ENCODE peak calls at places on chromosomes 12 and 14, in seven cellular contexts. Z is right lobe of liver, Y is sigmoid colon, L is hepatocyte, Q is ovary, I is psoas muscle, S is tibial artery. T is an unnamed sample.
A peak's percentile ranks its signal among the peaks of the same experiment; 100 is the strongest.

GRCh38 chr12:50723870-50724269 is 40.0 kb upstream of the ATF1 start:
- DNase-seq in L (no peak), Z (no peak), I (no peak), S (no peak), Q (no peak), Y (no peak), T (no peak)

GRCh38 chr12:42291680-42292079 is 34.2 kb downstream of the ZCRB1 start:
- DNase-seq in Y (no peak), I (no peak), Q (no peak), L (no peak), S (no peak), Z (no peak), T (no peak)

GRCh38 chr12:121278450-121279375 is 17.8 kb downstream of the CAMKK2 start:
- DNase-seq in Q (no peak), I (peak; percentile 55), Y (no peak), Z (no peak), S (no peak), L (no peak), T (no peak)

GRCh38 chr14:91232052-91232451 is 12.5 kb downstream of the GPR68 start:
- DNase-seq in I (no peak), Q (no peak), Y (no peak), S (no peak), L (no peak), Z (no peak), T (no peak)

GRCh38 chr12:19201653-19202052 is 72.1 kb downstream of the PLEKHA5 start:
- DNase-seq in L (no peak), Y (no peak), Q (no peak), Z (no peak), I (no peak), S (no peak), T (no peak)

GRCh38 chr12:11888029-11888428 is 182.7 kb upstream of the BCL2L14 start:
- DNase-seq in Q (no peak), L (no peak), Y (no peak), Z (no peak), I (no peak), S (no peak), T (no peak)

GRCh38 chr12:26422839-26423398 is 227.5 kb downstream of the SSPN start:
- DNase-seq in Y (no peak), Q (no peak), I (no peak), Z (no peak), S (no peak), L (no peak), T (no peak)

GRCh38 chr12:122917508-122918227 is 21.7 kb upstream of the VPS37B start:
- DNase-seq in Y (peak; percentile 66), L (peak; percentile 84), I (no peak), Q (no peak), Z (peak; percentile 93), S (peak; percentile 72), T (peak; percentile 82)

GRCh38 chr14:101717663-101718490 is 43.6 kb upstream of the PPP2R5C start:
- DNase-seq in I (no peak), Z (peak; percentile 35), Y (no peak), Q (no peak), S (no peak), L (no peak), T (no peak)

GRCh38 chr12:120239776-120240494 is 25.6 kb downstream of the PXN start:
- DNase-seq in I (no peak), S (no peak), Y (no peak), Z (no peak), L (no peak), Q (no peak), T (no peak)
- H3K4me1 ChIP-seq in I (peaks cover 93% of the 10 kb centered on the region), S (peaks cover 67% of the 10 kb centered on the region), Y (peaks cover 94% of the 10 kb centered on the region), Z (peaks cover 26% of the 10 kb centered on the region), L (peaks cover 55% of the 10 kb centered on the region), Q (peaks cover 5% of the 10 kb centered on the region), T (peaks cover 76% of the 10 kb centered on the region)

GRCh38 chr12:72270246-72270645 is 1.9 kb upstream of the TRHDE start:
- DNase-seq in Y (no peak), S (no peak), I (no peak), L (no peak), Q (no peak), Z (no peak), T (no peak)

GRCh38 chr12:72272731-72273498 is 745 bp downstream of the TRHDE start:
- DNase-seq in L (peak; percentile 56), S (peak; percentile 60), Z (peak; percentile 51), Y (no peak), I (peak; percentile 60), Q (peak; percentile 41), T (peak; percentile 71)

GRCh38 chr12:72271741-72272661 is at the start of gene TRHDE:
- DNase-seq in Y (peak; percentile 64), Q (peak; percentile 59), Z (peak; percentile 53), L (peak; percentile 71), S (peak; percentile 70), I (peak; percentile 76), T (peak; percentile 79)

GRCh38 chr12:72269491-72269890 is 2.7 kb upstream of the TRHDE start:
- DNase-seq in Z (no peak), I (no peak), Y (no peak), Q (no peak), S (no peak), L (no peak), T (no peak)

DNA sequence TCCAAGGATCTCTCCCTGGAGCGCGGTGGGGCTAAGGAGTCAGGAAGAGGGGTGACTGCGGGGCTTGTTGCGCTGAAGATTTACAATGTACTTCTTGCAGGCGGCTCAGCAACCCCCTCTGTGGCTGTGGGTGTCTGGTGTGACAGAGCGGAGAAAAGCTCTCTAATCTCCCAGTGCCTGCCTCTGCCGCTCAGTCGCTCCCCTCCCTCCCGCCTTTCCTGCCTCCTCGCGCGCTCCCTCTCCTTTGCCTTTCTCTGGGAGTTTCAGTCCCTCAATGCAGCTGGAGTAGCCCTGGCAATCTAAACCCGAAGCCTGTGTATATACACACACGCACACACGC is 799 bp upstream of the TRHDE start:
- DNase-seq in L (no peak), Y (no peak), Z (peak; percentile 46), I (peak; percentile 48), Q (peak; percentile 44), S (peak; percentile 62), T (peak; percentile 64)
- TF ChIP-seq CTCF in L (no peak), Y (no peak), Z (no peak), I (no peak), Q (no peak), S (no peak), T (no peak)

GRCh38 chr14:98433436-98433835 is 838.6 kb downstream of the BCL11B start:
- DNase-seq in I (no peak), Y (no peak), Q (no peak), L (no peak), Z (no peak), S (no peak), T (no peak)
- H3K9me3 ChIP-seq in I (no peaks in the 10 kb centered on the region), Y (peaks cover 3% of the 10 kb centered on the region), Q (no peaks in the 10 kb centered on the region), L (no peaks in the 10 kb centered on the region), Z (no peaks in the 10 kb centered on the region), S (no peaks in the 10 kb centered on the region), T (no peaks in the 10 kb centered on the region)

GRCh38 chr12:92136883-92137582 is 8.6 kb downstream of the BTG1 start:
- DNase-seq in Z (no peak), L (peak; percentile 51), Y (no peak), S (no peak), Q (no peak), I (no peak), T (no peak)

GRCh38 chr12:92133795-92134637 is 11.6 kb downstream of the BTG1 start:
- DNase-seq in S (no peak), Y (no peak), L (no peak), Z (no peak), I (no peak), Q (no peak), T (no peak)

GRCh38 chr12:92134638-92135274 is 10.9 kb downstream of the BTG1 start:
- DNase-seq in Q (no peak), Y (no peak), Z (no peak), L (no peak), S (no peak), I (no peak), T (no peak)

GRCh38 chr12:92138144-92138543 is 7.5 kb downstream of the BTG1 start:
- DNase-seq in L (no peak), S (no peak), I (no peak), Z (no peak), Q (no peak), Y (no peak), T (no peak)

GRCh38 chr12:92136021-92136735 is 9.5 kb downstream of the BTG1 start:
- DNase-seq in S (no peak), Z (no peak), Y (no peak), Q (no peak), L (no peak), I (no peak), T (no peak)
- H3K4me1 ChIP-seq in S (peaks cover 88% of the 10 kb centered on the region), Z (peaks cover 76% of the 10 kb centered on the region), Y (peaks cover 83% of the 10 kb centered on the region), Q (peaks cover 8% of the 10 kb centered on the region), L (peaks cover 59% of the 10 kb centered on the region), I (peaks cover 75% of the 10 kb centered on the region), T (peaks cover 68% of the 10 kb centered on the region)

GRCh38 chr12:77049767-77050353 is 15.5 kb downstream of the E2F7 start:
- DNase-seq in S (no peak), Z (no peak), Q (no peak), L (peak; percentile 82), I (no peak), Y (no peak), T (no peak)

GRCh38 chr12:77053259-77053658 is 12.1 kb downstream of the E2F7 start:
- DNase-seq in Q (no peak), I (no peak), S (no peak), Y (no peak), Z (no peak), L (no peak), T (no peak)

GRCh38 chr12:77042834-77043233 is 22.5 kb downstream of the E2F7 start:
- DNase-seq in L (no peak), S (no peak), Y (no peak), Q (no peak), I (no peak), Z (no peak), T (no peak)

GRCh38 chr12:77045183-77045582 is 20.2 kb downstream of the E2F7 start:
- DNase-seq in Q (no peak), Y (no peak), S (no peak), I (no peak), Z (no peak), L (no peak), T (no peak)

GRCh38 chr12:77047341-77048202 is 17.8 kb downstream of the E2F7 start:
- DNase-seq in L (no peak), I (no peak), Q (no peak), S (no peak), Y (no peak), Z (no peak), T (no peak)
- TF ChIP-seq CTCF in L (peak; percentile 29), I (no peak), Q (no peak), S (no peak), Y (no peak), Z (no peak), T (no peak)

DNA sequence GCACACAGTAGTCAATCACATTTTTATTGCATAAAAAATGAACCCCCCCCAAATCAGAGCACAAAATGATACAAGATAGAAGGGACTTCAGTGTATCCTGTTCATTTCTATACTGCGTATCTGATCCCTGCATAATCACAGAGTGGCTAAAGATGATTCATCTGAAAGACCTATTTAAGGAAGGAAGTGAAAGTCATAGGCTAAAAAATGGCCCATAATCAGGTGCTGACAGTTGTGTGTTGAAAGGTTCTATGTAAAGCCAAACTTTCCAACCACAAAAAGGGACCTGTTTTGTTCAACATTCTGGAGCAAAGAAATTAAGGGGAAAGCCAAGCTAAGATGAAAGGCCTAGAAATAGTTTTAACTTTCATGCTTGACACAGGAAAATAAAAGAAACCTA is 147.8 kb upstream of the ATP2B1 start:
- DNase-seq in Z (no peak), Y (no peak), Q (no peak), L (no peak), I (no peak), S (no peak), T (no peak)
- H3K9me3 ChIP-seq in Z (no peaks in the 10 kb centered on the region), Y (no peaks in the 10 kb centered on the region), Q (no peaks in the 10 kb centered on the region), L (no peaks in the 10 kb centered on the region), I (no peaks in the 10 kb centered on the region), S (no peaks in the 10 kb centered on the region), T (no peaks in the 10 kb centered on the region)

T was measured in upper lobe of right lung.